ENCODE peak calls at places on chromosome 18, in eight cellular contexts. B, C, X, A, O, D, I and S are unnamed samples.

GRCh38 chr18:32040936-32041335 is 22.3 kb downstream of the RNF125 start:
- DNase-seq in B (no peak), C (no peak), X (no peak), A (no peak), O (no peak), D (no peak), I (no peak), S (peak; percentile 75)

GRCh38 chr18:52903858-52904257 is 563.9 kb downstream of the DCC start:
- DNase-seq in B (no peak), C (no peak), X (no peak), A (peak; percentile 20), O (peak; percentile 10), D (peak; percentile 45), I (no peak), S (no peak)

GRCh38 chr18:74183110-74183509 is 34.8 kb downstream of the TIMM21 start:
- DNase-seq in B (no peak), C (no peak), X (no peak), A (no peak), O (no peak), D (no peak), I (no peak), S (no peak)

GRCh38 chr18:32093523-32093922 is 1.8 kb downstream of the RNF138 start:
- DNase-seq in B (no peak), C (no peak), X (no peak), A (no peak), O (no peak), D (no peak), I (no peak), S (no peak)

GRCh38 chr18:69599377-69599776 is 198.7 kb downstream of the DOK6 start:
- DNase-seq in B (no peak), C (no peak), X (no peak), A (no peak), O (no peak), D (no peak), I (no peak), S (no peak)

GRCh38 chr18:58288922-58289797 is 245.1 kb downstream of the NEDD4L start:
- DNase-seq in B (no peak), C (no peak), X (no peak), A (no peak), O (no peak), D (no peak), I (no peak), S (no peak)

GRCh38 chr18:7921938-7922587 is 354.9 kb downstream of the PTPRM start:
- DNase-seq in B (no peak), C (no peak), X (no peak), A (no peak), O (peak; percentile 84), D (no peak), I (no peak), S (no peak)

GRCh38 chr18:9706081-9706935 is 1.8 kb upstream of the RAB31 start:
- DNase-seq in B (no peak), C (no peak), X (no peak), A (no peak), O (no peak), D (no peak), I (no peak), S (no peak)

GRCh38 chr18:79401494-79402208 is 5.9 kb downstream of the NFATC1 start:
- DNase-seq in B (peak; percentile 22), C (peak; percentile 84), X (no peak), A (peak; percentile 10), O (no peak), D (no peak), I (peak; percentile 61), S (peak; percentile 29)

GRCh38 chr18:45399146-45399545 is 216.1 kb upstream of the SLC14A2 start:
- DNase-seq in B (no peak), C (no peak), X (no peak), A (no peak), O (no peak), D (no peak), I (no peak), S (no peak)

GRCh38 chr18:29406996-29407395 is 1230.1 kb upstream of the CDH2 start:
- DNase-seq in B (no peak), C (no peak), X (no peak), A (no peak), O (no peak), D (no peak), I (no peak), S (no peak)

GRCh38 chr18:11859903-11860407 is 8.7 kb downstream of the CHMP1B start:
- DNase-seq in B (no peak), C (peak; percentile 10), X (no peak), A (no peak), O (peak; percentile 52), D (no peak), I (no peak), S (no peak)

GRCh38 chr18:48996901-48997463 is 46.2 kb upstream of the SMAD7 start:
- DNase-seq in B (no peak), C (no peak), X (no peak), A (no peak), O (no peak), D (no peak), I (peak; percentile 38), S (peak; percentile 79)

GRCh38 chr18:67590571-67591141 is 74.1 kb upstream of the DSEL start:
- DNase-seq in B (no peak), C (no peak), X (no peak), A (no peak), O (peak; percentile 44), D (no peak), I (no peak), S (no peak)

DNA sequence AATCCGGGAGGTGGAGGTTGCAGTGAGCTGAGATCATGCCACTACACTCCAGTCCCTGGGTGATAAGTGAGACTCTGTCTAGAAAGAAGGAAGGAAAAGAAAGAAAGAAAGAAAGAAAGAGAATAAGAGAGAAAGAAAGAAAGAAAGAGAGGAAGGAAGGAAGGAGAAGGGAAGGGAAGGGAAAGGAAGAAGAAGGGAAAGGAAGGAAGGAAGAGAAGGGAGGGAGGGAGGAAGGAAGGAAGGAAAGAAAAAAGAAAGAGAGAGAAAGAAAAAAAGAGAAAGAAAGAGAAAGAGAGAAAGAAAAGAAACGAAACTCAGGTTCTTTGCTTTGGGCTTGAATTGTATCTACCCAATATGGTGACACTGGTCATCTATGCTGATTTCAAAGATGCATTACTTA is 102.3 kb upstream of the GATA6 start:
- DNase-seq in B (no peak), C (no peak), X (no peak), A (no peak), O (no peak), D (no peak), I (no peak), S (no peak)
- H3K4me1 ChIP-seq in B (no peaks in the 10 kb centered on the region), C (no peaks in the 10 kb centered on the region), X (no peaks in the 10 kb centered on the region), A (no peaks in the 10 kb centered on the region), O (no peaks in the 10 kb centered on the region), D (no peaks in the 10 kb centered on the region), I (no peaks in the 10 kb centered on the region), S (no peaks in the 10 kb centered on the region)

GRCh38 chr18:2736823-2737222 is 81.3 kb downstream of the SMCHD1 start:
- DNase-seq in B (no peak), C (no peak), X (no peak), A (no peak), O (no peak), D (no peak), I (no peak), S (no peak)
- H3K36me3 ChIP-seq in B (peaks cover 99% of the 10 kb centered on the region), C (peaks cover 17% of the 10 kb centered on the region), X (peaks cover 65% of the 10 kb centered on the region), A (peaks cover 91% of the 10 kb centered on the region), O (peaks cover 83% of the 10 kb centered on the region), D (peaks cover 7% of the 10 kb centered on the region), I (peaks cover 95% of the 10 kb centered on the region), S (peaks cover 80% of the 10 kb centered on the region)

GRCh38 chr18:3607309-3608098 is 157.5 kb downstream of the TGIF1 start:
- DNase-seq in B (no peak), C (peak; percentile 64), X (no peak), A (no peak), O (no peak), D (no peak), I (no peak), S (no peak)
- H3K4me1 ChIP-seq in B (peaks cover 32% of the 10 kb centered on the region), C (peaks cover 28% of the 10 kb centered on the region), X (peaks cover 11% of the 10 kb centered on the region), A (peaks cover 42% of the 10 kb centered on the region), O (peaks cover 37% of the 10 kb centered on the region), D (peaks cover 22% of the 10 kb centered on the region), I (peaks cover 21% of the 10 kb centered on the region), S (peaks cover 54% of the 10 kb centered on the region)

GRCh38 chr18:55256568-55257289 is 297.5 kb upstream of the CCDC68 start:
- DNase-seq in B (no peak), C (no peak), X (no peak), A (no peak), O (no peak), D (no peak), I (no peak), S (no peak)
- H3K36me3 ChIP-seq in B (peaks cover 78% of the 10 kb centered on the region), C (peaks cover 2% of the 10 kb centered on the region), X (peaks cover 43% of the 10 kb centered on the region), A (peaks cover 79% of the 10 kb centered on the region), O (peaks cover 9% of the 10 kb centered on the region), D (peaks cover 4% of the 10 kb centered on the region), I (peaks cover 82% of the 10 kb centered on the region), S (no peaks in the 10 kb centered on the region)

GRCh38 chr18:23711421-23711820 is 22.2 kb downstream of the LAMA3 start:
- DNase-seq in B (no peak), C (no peak), X (no peak), A (no peak), O (no peak), D (no peak), I (no peak), S (no peak)
- H3K4me1 ChIP-seq in B (no peaks in the 10 kb centered on the region), C (no peaks in the 10 kb centered on the region), X (no peaks in the 10 kb centered on the region), A (peaks cover 7% of the 10 kb centered on the region), O (no peaks in the 10 kb centered on the region), D (no peaks in the 10 kb centered on the region), I (no peaks in the 10 kb centered on the region), S (peaks cover 14% of the 10 kb centered on the region)